ENCODE peak calls at places on chromosomes 2 and 18, in four cellular contexts. I is mammary epithelial cell, V is mesendoderm, P is GM23248. W is an unnamed sample.

GRCh38 chr2:210963386-210963785 is 407.0 kb downstream of the CPS1 start:
- DNase-seq in P (no peak), I (no peak), V (no peak), W (no peak)

GRCh38 chr2:179543361-179543901 is 278.8 kb upstream of the SESTD1 start:
- DNase-seq in V (no peak), I (peak), P (peak), W (no peak)

GRCh38 chr2:122643725-122644329 is 888.4 kb downstream of the TSN start:
- DNase-seq in V (no peak), I (peak), P (peak), W (peak)

GRCh38 chr2:23486676-23487075 is 101.7 kb downstream of the KLHL29 start:
- DNase-seq in I (no peak), P (peak), V (no peak), W (no peak)

GRCh38 chr2:149040451-149040850 is 2.0 kb downstream of the LYPD6B start:
- DNase-seq in P (peak), I (peak), V (peak), W (no peak)

GRCh38 chr18:31563778-31564177 is 27.9 kb upstream of the TTR start:
- DNase-seq in I (no peak), P (peak), V (no peak), W (no peak)

GRCh38 chr18:24231773-24232735 is 93.2 kb downstream of the CABYR start:
- DNase-seq in P (peak), V (no peak), I (no peak), W (no peak)

GRCh38 chr2:237011196-237011595 is 74.5 kb upstream of the COPS8 start:
- DNase-seq in P (peak), I (no peak), V (no peak), W (no peak)

GRCh38 chr2:133346654-133347053 is 221.6 kb downstream of the NCKAP5 start:
- DNase-seq in V (no peak), P (peak), I (peak), W (peak)

GRCh38 chr2:16037808-16038457 is 97.6 kb downstream of the MYCN start:
- DNase-seq in P (no peak), V (no peak), I (no peak), W (no peak)

GRCh38 chr2:64652231-64653173 is 1.2 kb downstream of the SERTAD2 start:
- DNase-seq in V (no peak), P (peak), I (peak), W (no peak)

GRCh38 chr2:64296695-64297346 is 152.6 kb upstream of the PELI1 start:
- DNase-seq in V (no peak), P (no peak), I (no peak), W (no peak)

GRCh38 chr2:210195066-210195852 is 24.1 kb upstream of the KANSL1L start:
- DNase-seq in P (peak), I (no peak), V (peak), W (no peak)

GRCh38 chr18:61676763-61677434 is 215.9 kb downstream of the RNF152 start:
- DNase-seq in I (no peak), P (peak), V (no peak), W (no peak)

GRCh38 chr2:96247009-96247408 is 18.8 kb downstream of the TMEM127 start:
- DNase-seq in V (peak), I (no peak), P (no peak), W (no peak)

GRCh38 chr18:37400832-37401231 is 164.8 kb downstream of the CELF4 start:
- DNase-seq in V (no peak), P (no peak), I (no peak), W (no peak)

GRCh38 chr18:67145586-67146292 is 370.8 kb downstream of the DSEL start:
- DNase-seq in P (no peak), I (no peak), V (no peak), W (no peak)

GRCh38 chr2:119434664-119435063 is 3.0 kb downstream of the TMEM37 start:
- DNase-seq in V (no peak), P (no peak), I (no peak), W (no peak)

GRCh38 chr18:3067213-3068118 is 54.5 kb upstream of the LPIN2 start:
- DNase-seq in V (no peak), P (no peak), I (no peak), W (no peak)

GRCh38 chr2:218392891-218393462 is 6.7 kb upstream of the CTDSP1 start:
- DNase-seq in P (no peak), V (no peak), I (no peak), W (no peak)

GRCh38 chr2:241228081-241228859 is 39.8 kb downstream of the ANO7 start:
- DNase-seq in V (peak), P (peak), I (no peak), W (no peak)

GRCh38 chr2:143525006-143525405 is 395.8 kb downstream of the ARHGAP15 start:
- DNase-seq in I (no peak), P (peak), V (no peak), W (no peak)

DNA sequence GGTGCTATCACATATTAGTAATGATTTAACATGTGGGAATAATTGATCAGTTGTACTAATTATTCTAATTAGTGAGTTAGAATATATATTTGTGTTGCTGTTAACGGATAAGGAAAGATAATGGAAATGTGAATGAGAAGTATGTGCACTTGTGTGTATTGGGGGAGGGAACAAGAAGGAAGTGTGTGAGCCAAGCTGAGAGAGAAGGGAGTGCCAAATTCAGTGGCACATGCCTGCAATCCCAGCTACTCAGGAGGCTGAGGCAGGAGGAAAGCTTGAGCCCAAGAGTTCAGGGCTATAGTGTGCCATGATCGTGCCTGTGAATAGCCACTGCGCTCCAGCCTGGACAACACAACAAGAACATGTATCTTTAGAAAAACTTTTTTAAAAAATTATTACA is 9.3 kb downstream of the BARD1 start:
- DNase-seq in P (no peak), V (no peak), I (no peak), W (no peak)
- H3K27ac ChIP-seq in P (no peak), V (no peak), I (no peak), W (no peak)

GRCh38 chr2:28365158-28365557 is 27.5 kb upstream of the FOSL2 start:
- DNase-seq in I (no peak), P (no peak), V (no peak), W (no peak)
- H3K27ac ChIP-seq in I (no peak), P (no peak), V (no peak), W (no peak)

GRCh38 chr2:9212661-9213411 is 6.2 kb downstream of the ASAP2 start:
- DNase-seq in P (peak), V (no peak), I (no peak), W (no peak)
- H3K27ac ChIP-seq in P (peak), V (no peak), I (no peak), W (no peak)

GRCh38 chr2:19020144-19021099 is 338.0 kb downstream of the OSR1 start:
- DNase-seq in V (no peak), P (no peak), I (no peak), W (no peak)
- H3K27ac ChIP-seq in V (no peak), P (peak), I (peak), W (peak)

GRCh38 chr2:3837086-3837485 is 133.7 kb downstream of the DCDC2C start:
- DNase-seq in P (no peak), I (no peak), V (no peak), W (no peak)
- H3K27ac ChIP-seq in P (no peak), I (no peak), V (no peak), W (no peak)

DNA sequence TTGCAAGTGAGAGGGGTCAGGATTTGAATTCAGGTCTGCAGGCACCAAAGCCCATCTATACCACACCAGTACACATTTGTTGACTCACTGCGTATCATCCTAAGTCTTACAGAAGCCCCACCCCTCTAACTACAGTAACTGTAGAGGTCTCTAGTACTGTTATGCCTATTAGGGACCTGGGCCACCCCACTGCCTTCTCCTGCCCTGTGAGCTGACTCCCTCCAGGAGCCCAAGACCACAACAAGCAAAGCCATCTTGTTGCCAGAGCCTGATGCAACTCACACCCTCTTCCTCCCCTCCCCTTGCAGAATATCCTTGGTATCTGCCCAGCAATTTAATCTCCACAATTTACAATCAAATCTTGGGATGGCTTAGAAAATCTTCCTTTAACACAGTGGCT is 17.6 kb upstream of the CYP1B1 start:
- DNase-seq in I (no peak), V (peak), P (peak), W (no peak)
- H3K27ac ChIP-seq in I (no peak), V (no peak), P (no peak), W (no peak)

GRCh38 chr18:45589559-45590041 is 25.7 kb upstream of the SLC14A2 start:
- DNase-seq in P (peak), V (no peak), I (no peak), W (no peak)

GRCh38 chr18:45588284-45588683 is 27.0 kb upstream of the SLC14A2 start:
- DNase-seq in V (no peak), P (peak), I (no peak), W (no peak)

GRCh38 chr18:45588831-45589558 is 26.3 kb upstream of the SLC14A2 start:
- DNase-seq in I (no peak), P (peak), V (no peak), W (no peak)

GRCh38 chr18:45590060-45590537 is 25.2 kb upstream of the SLC14A2 start:
- DNase-seq in P (peak), I (no peak), V (no peak), W (no peak)

GRCh38 chr18:45590546-45590945 is 24.7 kb upstream of the SLC14A2 start:
- DNase-seq in P (no peak), I (no peak), V (no peak), W (no peak)
- H3K27ac ChIP-seq in P (no peak), I (no peak), V (no peak), W (no peak)

GRCh38 chr18:6750411-6750810 is 20.9 kb downstream of the ARHGAP28 start:
- DNase-seq in I (no peak), V (no peak), P (no peak), W (no peak)

GRCh38 chr18:6747646-6748045 is 18.1 kb downstream of the ARHGAP28 start:
- DNase-seq in V (no peak), P (peak), I (peak), W (peak)

GRCh38 chr18:6745504-6746031 is 16.1 kb downstream of the ARHGAP28 start:
- DNase-seq in P (no peak), V (no peak), I (no peak), W (no peak)

GRCh38 chr18:6746386-6746960 is 17.0 kb downstream of the ARHGAP28 start:
- DNase-seq in P (no peak), V (no peak), I (peak), W (no peak)

GRCh38 chr18:6748241-6748640 is 18.7 kb downstream of the ARHGAP28 start:
- DNase-seq in I (no peak), P (no peak), V (no peak), W (no peak)
- H3K27ac ChIP-seq in I (no peak), P (no peak), V (no peak), W (no peak)

GRCh38 chr2:206274434-206275273 is at the start of gene ZDBF2:
- DNase-seq in P (peak), I (peak), V (peak), W (no peak)
- H3K27ac ChIP-seq in P (peak), I (peak), V (peak), W (peak)

DNA sequence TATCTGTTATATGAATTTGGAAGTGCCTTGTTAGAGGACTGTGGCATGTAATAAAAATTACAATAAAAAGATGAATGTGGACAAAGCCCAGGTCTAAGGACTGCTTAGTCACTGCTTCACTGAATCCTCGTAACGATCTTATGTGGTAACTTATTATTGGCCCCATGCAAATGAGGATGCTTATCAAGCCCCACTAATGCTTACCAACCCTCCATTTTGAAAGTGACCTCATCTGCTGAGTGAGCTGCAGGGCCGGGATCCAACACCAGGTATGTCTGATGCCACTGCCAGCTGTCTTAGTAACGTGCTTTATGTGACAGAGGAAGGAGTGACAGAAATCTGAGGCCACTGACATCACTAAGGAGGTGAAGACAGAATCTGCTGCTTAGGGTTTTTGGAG is 65.3 kb upstream of the CCDC85A start:
- DNase-seq in V (peak), P (no peak), I (no peak), W (no peak)
- H3K27ac ChIP-seq in V (no peak), P (no peak), I (no peak), W (no peak)